ENCODE peak calls at places on chromosomes 3 and 15, in seven cellular contexts. C is AG09309, R is cardiac fibroblast, U is ascending aorta, J is brain microvascular endothelial cell, V is endothelial cell, L is A549. B is an unnamed sample.

GRCh38 chr3:8509961-8510360 is 8.3 kb downstream of the LMCD1 start:
- DNase-seq in C (no peak), R (peak), U (peak), J (peak), V (no peak), L (peak), B (no peak)

GRCh38 chr3:87236093-87236492 is 9.0 kb downstream of the CHMP2B start:
- DNase-seq in C (no peak), R (no peak), U (no peak), J (no peak), V (no peak), L (no peak), B (no peak)

GRCh38 chr15:91807122-91807521 is 46.4 kb upstream of the SLCO3A1 start:
- DNase-seq in C (no peak), R (no peak), U (no peak), J (no peak), V (no peak), L (no peak), B (no peak)

GRCh38 chr3:59101091-59101738 is 51.4 kb upstream of the CFAP20DC start:
- DNase-seq in C (peak), R (peak), U (no peak), J (no peak), V (no peak), L (no peak), B (no peak)

GRCh38 chr3:158352551-158352950 is 218.4 kb upstream of the MLF1 start:
- DNase-seq in C (peak), R (peak), U (no peak), J (no peak), V (no peak), L (no peak), B (no peak)

GRCh38 chr15:62325597-62325996 is 160.5 kb upstream of the C2CD4B start:
- DNase-seq in C (no peak), R (no peak), U (no peak), J (no peak), V (no peak), L (no peak), B (no peak)

GRCh38 chr3:159766563-159767185 is 222.0 kb upstream of the IL12A start:
- DNase-seq in C (no peak), R (peak), U (no peak), J (peak), V (peak), L (peak), B (no peak)

GRCh38 chr3:156617781-156618180 is 56.6 kb upstream of the TIPARP start:
- DNase-seq in C (no peak), R (no peak), U (no peak), J (no peak), V (no peak), L (no peak), B (no peak)

GRCh38 chr15:65067645-65068416 is at the start of gene RASL12:
- DNase-seq in C (no peak), R (no peak), U (no peak), J (no peak), V (no peak), L (no peak), B (no peak)

GRCh38 chr15:79037848-79038247 is 52.7 kb downstream of the RASGRF1 start:
- DNase-seq in C (no peak), R (no peak), U (no peak), J (no peak), V (no peak), L (no peak), B (no peak)

GRCh38 chr3:133573054-133573628 is 345 bp upstream of the CDV3 start:
- DNase-seq in C (peak), R (peak), U (peak), J (peak), V (peak), L (peak), B (peak)

GRCh38 chr3:144942093-144942492 is 970.5 kb downstream of the DIPK2A start:
- DNase-seq in C (no peak), R (no peak), U (no peak), J (peak), V (no peak), L (no peak), B (no peak)

GRCh38 chr15:75905231-75905630 is 1.6 kb downstream of the FBXO22 start:
- DNase-seq in C (no peak), R (no peak), U (no peak), J (no peak), V (no peak), L (no peak), B (no peak)

GRCh38 chr3:64687781-64688515 is at the start of gene ADAMTS9:
- DNase-seq in C (no peak), R (peak), U (peak), J (peak), V (peak), L (peak), B (peak)

GRCh38 chr15:94168250-94168649 is 63.1 kb upstream of the MCTP2 start:
- DNase-seq in C (no peak), R (no peak), U (no peak), J (no peak), V (no peak), L (peak), B (no peak)

GRCh38 chr3:49899815-49900214 is 3.9 kb downstream of the MST1R start:
- DNase-seq in C (no peak), R (peak), U (no peak), J (no peak), V (peak), L (no peak), B (no peak)
- TF ChIP-seq CTCF in C (peak), R (peak), U (no peak), J (peak), V (peak), L (peak), B (no peak)

DNA sequence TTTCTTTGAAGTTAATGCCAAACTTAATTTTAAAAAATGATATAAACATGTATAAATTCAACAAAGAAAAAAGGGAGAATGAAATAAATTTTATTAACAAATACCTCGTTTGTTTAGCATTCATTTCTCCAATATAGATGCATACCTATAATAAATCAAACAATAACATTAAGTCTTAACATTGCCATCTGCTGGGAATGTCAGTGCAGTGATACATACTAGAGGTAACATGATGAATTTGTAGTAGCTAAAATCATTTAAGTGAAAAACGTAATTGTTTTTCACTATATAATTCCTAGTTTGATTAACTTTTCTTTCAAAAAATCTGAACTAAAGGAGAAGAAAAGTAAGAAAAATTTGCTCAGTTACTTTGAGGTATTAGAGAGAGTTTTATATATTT is 340.2 kb upstream of the CBLB start:
- DNase-seq in C (no peak), R (peak), U (no peak), J (peak), V (no peak), L (peak), B (no peak)
- TF ChIP-seq CTCF in C (peak), R (peak), U (no peak), J (peak), V (no peak), L (peak), B (no peak)

DNA sequence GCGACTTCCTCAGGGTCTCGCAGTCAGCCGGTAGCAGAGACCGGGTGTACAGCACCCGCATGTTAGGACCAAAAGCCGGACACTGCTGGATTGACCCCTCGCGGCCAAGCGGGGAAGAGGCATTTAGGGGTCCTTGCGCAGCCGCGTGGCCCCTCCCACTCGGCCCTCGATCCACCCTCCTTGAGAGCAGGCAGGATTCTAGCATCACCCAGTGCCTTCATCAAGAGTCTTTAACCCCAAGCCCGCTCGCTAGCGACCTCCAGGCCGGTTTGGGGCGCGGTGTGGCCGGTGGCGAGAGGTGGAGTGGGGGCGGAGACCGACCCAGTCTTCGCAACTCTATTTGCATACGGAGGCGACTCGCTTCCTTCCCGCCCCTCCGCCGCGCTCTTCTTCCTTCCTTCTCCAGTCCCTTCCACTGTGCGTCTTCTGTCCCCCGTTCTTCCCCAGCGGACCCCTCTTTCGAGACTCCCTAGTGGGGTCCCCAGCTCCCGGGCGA is at the start of gene ST6GAL1:
- DNase-seq in C (no peak), R (peak), U (no peak), J (peak), V (peak), L (peak), B (peak)
- TF ChIP-seq CTCF in C (peak), R (peak), U (peak), J (peak), V (peak), L (no peak), B (no peak)

DNA sequence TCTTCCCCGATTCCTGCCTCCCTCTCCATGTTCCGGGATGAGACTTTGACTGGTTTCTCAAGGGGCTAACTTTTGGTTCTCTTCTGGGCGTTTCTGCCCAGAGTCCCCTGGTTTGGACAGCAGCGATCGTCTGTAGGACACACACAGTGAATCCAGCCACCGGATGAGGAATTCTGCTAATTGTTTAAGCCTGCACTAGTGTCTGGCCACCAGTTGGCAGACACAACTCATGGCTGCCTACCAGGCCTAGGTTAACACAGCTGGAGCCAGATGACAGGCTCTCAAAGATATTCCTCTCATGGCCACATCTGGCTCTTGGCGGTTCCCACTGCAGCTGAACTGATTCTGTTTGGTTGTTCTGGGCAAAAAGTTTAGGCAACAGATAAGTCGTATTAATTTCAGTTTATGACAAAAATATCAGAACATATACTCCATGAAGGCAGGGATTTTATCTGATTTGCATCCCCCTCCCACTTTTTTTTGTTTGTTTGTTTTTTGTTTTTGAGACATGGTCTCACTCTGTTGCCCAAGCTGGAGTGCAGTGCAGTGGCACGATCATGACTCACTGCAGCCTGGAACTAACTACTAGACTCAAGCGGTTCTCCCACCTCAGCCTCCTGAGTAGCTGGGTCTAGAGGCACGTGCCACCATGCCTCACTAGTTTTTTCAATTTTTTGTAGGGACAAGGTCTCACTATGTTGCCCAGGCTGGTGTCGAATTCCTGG is 272.8 kb downstream of the FOXP1 start:
- DNase-seq in C (peak), R (peak), U (no peak), J (peak), V (no peak), L (peak), B (no peak)
- TF ChIP-seq CTCF in C (peak), R (peak), U (no peak), J (peak), V (no peak), L (no peak), B (no peak)

GRCh38 chr3:142853270-142854163 is 35.4 kb downstream of the PCOLCE2 start:
- DNase-seq in C (no peak), R (peak), U (no peak), J (peak), V (no peak), L (peak), B (peak)
- TF ChIP-seq CTCF in C (no peak), R (no peak), U (no peak), J (peak), V (no peak), L (no peak), B (no peak)

GRCh38 chr15:29765234-29765841 is 56.9 kb downstream of the TJP1 start:
- DNase-seq in C (no peak), R (no peak), U (no peak), J (no peak), V (no peak), L (no peak), B (no peak)

GRCh38 chr15:29770796-29771195 is 51.5 kb downstream of the TJP1 start:
- DNase-seq in C (no peak), R (no peak), U (no peak), J (peak), V (no peak), L (peak), B (no peak)

GRCh38 chr15:29765898-29766537 is 56.2 kb downstream of the TJP1 start:
- DNase-seq in C (no peak), R (peak), U (no peak), J (no peak), V (no peak), L (no peak), B (no peak)
- TF ChIP-seq CTCF in C (no peak), R (no peak), U (no peak), J (no peak), V (no peak), L (no peak), B (no peak)

GRCh38 chr3:132038198-132038825 is 3.5 kb upstream of the CPNE4 start:
- DNase-seq in C (no peak), R (peak), U (no peak), J (no peak), V (no peak), L (peak), B (no peak)
- TF ChIP-seq CTCF in C (peak), R (peak), U (no peak), J (peak), V (peak), L (peak), B (no peak)

GRCh38 chr3:172537521-172538158 is 14.4 kb upstream of the TNFSF10 start:
- DNase-seq in C (no peak), R (no peak), U (no peak), J (no peak), V (no peak), L (no peak), B (no peak)

GRCh38 chr3:172539273-172539672 is 16.0 kb upstream of the TNFSF10 start:
- DNase-seq in C (no peak), R (no peak), U (no peak), J (no peak), V (no peak), L (no peak), B (no peak)

GRCh38 chr3:172536993-172537419 is 13.8 kb upstream of the TNFSF10 start:
- DNase-seq in C (no peak), R (no peak), U (no peak), J (no peak), V (no peak), L (no peak), B (no peak)

GRCh38 chr3:172536505-172536904 is 13.3 kb upstream of the TNFSF10 start:
- DNase-seq in C (no peak), R (no peak), U (no peak), J (no peak), V (no peak), L (no peak), B (no peak)

GRCh38 chr3:172538368-172539264 is 15.4 kb upstream of the TNFSF10 start:
- DNase-seq in C (no peak), R (peak), U (no peak), J (no peak), V (no peak), L (no peak), B (no peak)
- TF ChIP-seq CTCF in C (no peak), R (no peak), U (no peak), J (no peak), V (no peak), L (no peak), B (no peak)

B was measured in left lung.